ENCODE peak calls at places on chromosome 5, in four cellular contexts. S, O, H and G are unnamed samples.

GRCh38 chr5:139178948-139179347 is 19.2 kb downstream of the SIL1 start:
- DNase-seq in S (peak; percentile 38), O (peak; percentile 58), H (peak; percentile 72), G (no peak)

GRCh38 chr5:34803974-34804373 is 35.0 kb upstream of the TTC23L start:
- DNase-seq in S (no peak), H (no peak), O (no peak), G (no peak)

GRCh38 chr5:170597109-170597741 is 93.4 kb downstream of the KCNIP1 start:
- DNase-seq in O (no peak), S (peak; percentile 38), H (no peak), G (peak; percentile 90)

GRCh38 chr5:99929067-99929805 is 605.9 kb upstream of the FAM174A start:
- DNase-seq in H (no peak), O (no peak), S (no peak), G (no peak)

GRCh38 chr5:143550985-143551630 is 147.6 kb upstream of the NR3C1 start:
- DNase-seq in O (no peak), S (no peak), H (no peak), G (no peak)

GRCh38 chr5:77180167-77181081 is 30.1 kb upstream of the PDE8B start:
- DNase-seq in S (peak; percentile 43), H (peak; percentile 41), O (peak; percentile 22), G (peak; percentile 60)

GRCh38 chr5:107487056-107487461 is 183.7 kb downstream of the EFNA5 start:
- DNase-seq in S (no peak), H (no peak), O (no peak), G (no peak)

GRCh38 chr5:43675357-43675756 is 72.4 kb downstream of the NNT start:
- DNase-seq in S (no peak), O (no peak), H (no peak), G (no peak)

GRCh38 chr5:57692582-57693487 is 210.2 kb upstream of the ACTBL2 start:
- DNase-seq in O (peak; percentile 76), S (peak; percentile 85), H (peak; percentile 54), G (peak; percentile 92)

GRCh38 chr5:42924226-42924625 is 112.5 kb upstream of the SELENOP start:
- DNase-seq in O (no peak), S (no peak), H (no peak), G (no peak)

GRCh38 chr5:97143715-97144114 is 1.3 kb upstream of the LIX1 start:
- DNase-seq in S (no peak), H (no peak), O (no peak), G (no peak)

GRCh38 chr5:56466136-56466816 is 233.1 kb upstream of the ANKRD55 start:
- DNase-seq in H (no peak), S (no peak), O (no peak), G (no peak)

GRCh38 chr5:66779535-66779934 is 183.3 kb downstream of the MAST4 start:
- DNase-seq in H (no peak), O (no peak), S (no peak), G (no peak)

GRCh38 chr5:40224421-40224820 is 455.3 kb upstream of the PTGER4 start:
- DNase-seq in S (no peak), O (no peak), H (no peak), G (peak; percentile 8)

GRCh38 chr5:96855041-96855872 is 21.0 kb upstream of the ERAP2 start:
- DNase-seq in O (no peak), H (no peak), S (no peak), G (peak; percentile 70)

GRCh38 chr5:92613546-92613945 is 967.5 kb downstream of the NR2F1-AS1 start:
- DNase-seq in S (no peak), O (no peak), H (no peak), G (no peak)

GRCh38 chr5:172800088-172800551 is 29.1 kb upstream of the DUSP1 start:
- DNase-seq in O (peak; percentile 58), H (no peak), S (peak; percentile 54), G (peak; percentile 87)

GRCh38 chr5:101346447-101346846 is 443.4 kb upstream of the ST8SIA4 start:
- DNase-seq in S (no peak), O (no peak), H (no peak), G (no peak)

GRCh38 chr5:157994906-157995519 is 136.1 kb upstream of the CLINT1 start:
- DNase-seq in O (peak; percentile 54), S (peak; percentile 83), H (peak; percentile 68), G (peak; percentile 75)

GRCh38 chr5:91219141-91219802 is 163.8 kb downstream of the ARRDC3 start:
- DNase-seq in S (peak; percentile 82), O (no peak), H (no peak), G (peak; percentile 78)

GRCh38 chr5:150513375-150514309 is 5.7 kb downstream of the NDST1 start:
- DNase-seq in S (no peak), H (peak; percentile 21), O (peak; percentile 52), G (peak; percentile 39)

DNA sequence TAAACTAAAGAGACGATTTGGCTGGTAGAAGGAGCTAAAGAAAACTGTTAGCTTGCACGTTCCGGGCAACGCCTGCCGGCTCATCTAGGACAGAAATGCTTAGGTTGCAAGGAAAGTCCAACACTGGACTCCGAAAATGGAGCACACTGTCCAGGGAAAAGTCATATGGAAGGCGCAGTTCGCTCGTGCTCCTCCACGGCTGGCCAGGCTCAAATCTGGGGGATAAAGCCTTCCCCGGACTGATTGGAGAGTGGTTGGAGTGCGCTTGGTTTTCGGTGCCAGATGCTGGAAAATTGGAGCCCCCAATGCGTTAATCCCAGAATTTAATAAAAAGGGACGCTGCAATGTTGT is 947 bp downstream of the CDH6 start:
- DNase-seq in H (no peak), O (no peak), S (no peak), G (no peak)
- H3K27me3 ChIP-seq in H (no peaks in the 10 kb centered on the region), O (no peaks in the 10 kb centered on the region), S (peaks cover 42% of the 10 kb centered on the region), G (no peaks in the 10 kb centered on the region)

DNA sequence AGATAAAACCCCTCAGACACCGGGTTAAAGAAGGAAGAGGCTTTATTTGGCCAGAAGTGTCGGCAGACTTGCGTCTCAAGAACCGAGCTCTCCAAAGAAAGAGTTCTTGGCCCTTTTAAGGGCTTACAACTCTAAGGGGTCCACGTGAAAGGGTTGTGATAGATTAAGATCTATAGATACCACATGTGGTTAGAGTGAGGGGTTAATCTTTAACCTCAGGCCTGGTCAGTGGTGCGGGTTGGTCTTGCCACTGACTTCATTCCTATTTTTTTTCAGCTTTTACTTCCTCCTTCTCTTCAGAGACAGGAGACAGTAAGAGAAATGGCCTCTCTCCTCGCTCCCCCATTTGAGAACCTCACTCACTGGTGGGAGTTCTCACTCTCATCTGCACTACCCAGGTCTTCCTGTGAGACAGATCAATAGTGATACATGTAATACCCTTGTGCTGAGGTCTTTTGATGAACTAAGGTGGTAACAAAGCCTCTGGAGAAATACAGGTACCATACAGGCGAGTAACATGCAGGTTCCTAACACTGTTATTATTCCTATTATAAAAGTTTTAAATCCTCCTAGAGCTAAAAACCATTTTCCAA is 52.4 kb upstream of the COX7C start:
- DNase-seq in S (no peak), H (no peak), O (no peak), G (no peak)
- H3K4me3 ChIP-seq in S (no peak overlapping the region), H (no peak overlapping the region), O (no peak overlapping the region), G (no peak overlapping the region)

GRCh38 chr5:1781107-1781506 is 18.5 kb downstream of the MRPL36 start:
- DNase-seq in O (peak; percentile 1), S (no peak), H (no peak), G (no peak)
- H3K27me3 ChIP-seq in O (no peaks in the 10 kb centered on the region), S (no peaks in the 10 kb centered on the region), H (no peaks in the 10 kb centered on the region), G (no peaks in the 10 kb centered on the region)

GRCh38 chr5:132256783-132257130 is 739 bp upstream of the PDLIM4 start:
- DNase-seq in O (no peak), S (no peak), H (no peak), G (no peak)

GRCh38 chr5:132256086-132256782 is 1.3 kb upstream of the PDLIM4 start:
- DNase-seq in O (no peak), H (no peak), S (no peak), G (no peak)

GRCh38 chr5:132259061-132259851 is 1.8 kb downstream of the PDLIM4 start:
- DNase-seq in O (peak; percentile 75), S (peak; percentile 86), H (no peak), G (peak; percentile 68)

GRCh38 chr5:132258102-132259060 is 885 bp downstream of the PDLIM4 start:
- DNase-seq in H (no peak), O (peak; percentile 66), S (peak; percentile 53), G (peak; percentile 71)

GRCh38 chr5:132257131-132258101 is at the start of gene PDLIM4:
- DNase-seq in H (no peak), S (peak; percentile 74), O (peak; percentile 67), G (peak; percentile 53)
- H3K4me3 ChIP-seq in H (no peak within 1 kb of the TSS), S (peak within 1 kb of the TSS; percentile 93), O (peak within 1 kb of the TSS; percentile 78), G (peak within 1 kb of the TSS; percentile 79)

GRCh38 chr5:88666761-88667186 is 216.2 kb downstream of the MEF2C start:
- DNase-seq in H (no peak), O (no peak), S (no peak), G (peak; percentile 43)
- H3K27me3 ChIP-seq in H (peaks cover 50% of the 10 kb centered on the region), O (no peaks in the 10 kb centered on the region), S (peaks cover 100% of the 10 kb centered on the region), G (no peaks in the 10 kb centered on the region)

DNA sequence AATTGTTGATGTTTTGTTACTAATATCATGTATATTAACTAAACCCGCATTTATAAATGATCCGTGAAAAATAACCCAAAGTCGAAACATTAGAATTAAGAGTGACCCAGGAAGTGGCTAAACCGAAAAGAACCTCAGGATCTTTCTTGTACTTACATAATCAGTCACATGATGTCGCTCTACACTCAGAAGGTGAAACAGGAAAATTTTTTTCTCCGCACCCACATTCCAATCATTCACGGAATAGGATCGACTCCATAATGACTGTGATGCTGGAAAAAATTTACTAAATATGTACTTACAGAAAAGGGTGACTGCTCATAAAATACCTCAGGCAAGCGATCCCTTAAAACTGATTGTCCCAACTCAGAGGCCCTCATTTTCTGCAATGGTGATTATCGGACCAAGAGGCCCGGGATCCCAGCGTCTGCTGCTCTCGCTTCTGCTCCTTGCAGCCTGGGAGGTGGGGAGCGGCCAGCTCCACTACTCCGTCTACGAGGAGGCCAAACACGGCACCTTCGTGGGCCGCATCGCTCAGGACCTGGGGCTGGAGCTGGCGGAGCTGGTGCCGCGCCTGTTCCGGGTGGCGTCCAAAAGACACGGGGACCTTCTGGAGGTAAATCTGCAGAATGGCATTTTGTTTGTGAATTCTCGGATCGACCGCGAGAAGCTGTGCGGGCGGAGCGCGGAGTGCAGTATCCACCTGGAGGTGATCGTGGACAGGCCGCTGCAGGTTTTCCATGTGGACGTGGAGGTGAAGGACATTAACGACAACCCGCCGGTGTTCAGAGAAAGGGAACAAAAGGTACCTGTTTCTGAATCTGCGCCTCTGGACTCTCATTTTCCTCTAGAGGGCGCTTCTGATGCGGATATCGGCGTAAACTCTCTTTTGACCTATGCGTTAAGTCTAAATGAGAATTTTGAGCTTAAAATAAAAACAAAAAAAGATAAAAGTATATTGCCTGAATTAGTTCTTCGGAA is at the start of gene PCDHA12:
- DNase-seq in H (no peak), S (peak; percentile 80), O (no peak), G (no peak)
- H3K4me3 ChIP-seq in H (no peak within 1 kb of the TSS), S (peak within 1 kb of the TSS; percentile 63), O (no peak within 1 kb of the TSS), G (no peak within 1 kb of the TSS)

DNA sequence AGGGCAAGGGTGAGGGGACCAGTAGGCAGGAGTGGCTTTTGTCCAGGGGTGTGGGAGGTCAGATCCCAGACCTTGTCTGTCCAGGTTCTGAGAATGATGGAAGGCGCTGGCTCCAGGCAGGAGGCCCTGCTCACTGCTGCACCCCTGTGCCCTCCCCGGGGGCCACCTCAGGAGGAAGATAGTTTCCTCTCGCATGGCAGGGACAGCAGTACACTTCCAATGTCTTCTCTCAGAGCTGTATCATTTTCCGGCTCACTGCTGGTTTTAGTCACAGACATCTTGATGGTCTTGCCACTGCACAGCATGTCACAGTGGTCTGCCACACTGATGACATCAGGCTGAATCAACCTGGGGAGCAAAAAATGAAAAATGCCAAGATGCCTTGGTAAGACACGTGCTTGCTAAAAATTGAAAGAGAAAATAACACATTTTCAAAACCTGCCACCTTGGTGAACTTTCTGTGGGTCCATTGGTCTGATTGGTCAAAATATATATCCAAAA is 3.3 kb upstream of the SLC6A3 start:
- DNase-seq in H (no peak), O (no peak), S (no peak), G (no peak)
- H3K27me3 ChIP-seq in H (peaks cover 23% of the 10 kb centered on the region), O (no peaks in the 10 kb centered on the region), S (peaks cover 53% of the 10 kb centered on the region), G (peaks cover 50% of the 10 kb centered on the region)

GRCh38 chr5:151745071-151745705 is 13.2 kb downstream of the ATOX1 start:
- DNase-seq in H (no peak), S (no peak), O (no peak), G (peak; percentile 99)
- H3K4me3 ChIP-seq in H (no peak overlapping the region), S (no peak overlapping the region), O (no peak overlapping the region), G (no peak overlapping the region)